ENCODE peak calls at places on chromosomes 16 and 17, in five cellular contexts. P is epithelial cell of esophagus, L is dorsolateral prefrontal cortex, O is NCI-H1694 treated with DMSO at 0.1 percent for 48 hours, D is NCI-H1105 treated with DMSO at 0.1 percent for 48 hours. T is an unnamed sample.

GRCh38 chr17:71740866-71741265 is 380.0 kb upstream of the SOX9 start:
- DNase-seq in D (no peak), P (no peak), O (no peak), L (no peak), T (no peak)

GRCh38 chr16:30122621-30123160 is 329 bp downstream of the MAPK3 start:
- DNase-seq in L (no peak), O (no peak), P (no peak), D (no peak), T (peak; percentile 9)

GRCh38 chr16:78607465-78607864 is 508.0 kb downstream of the WWOX start:
- DNase-seq in O (no peak), D (no peak), P (peak; percentile 27), L (no peak), T (no peak)

GRCh38 chr17:46192211-46192483 is 1.1 kb downstream of the KANSL1 start:
- DNase-seq in L (no peak), D (no peak), O (no peak), P (no peak), T (no peak)

GRCh38 chr17:66952681-66953638 is 11.5 kb upstream of the CACNG4 start:
- DNase-seq in D (no peak), O (no peak), P (no peak), L (no peak), T (no peak)

GRCh38 chr17:79666111-79666510 is 55.3 kb upstream of the RBFOX3 start:
- DNase-seq in O (no peak), P (no peak), D (no peak), L (no peak), T (no peak)

GRCh38 chr17:60604686-60605334 is 4.8 kb downstream of the PPM1D start:
- DNase-seq in P (peak; percentile 75), O (peak; percentile 31), L (no peak), D (no peak), T (peak; percentile 90)

GRCh38 chr17:82517230-82517865 is 2.2 kb upstream of the FOXK2 start:
- DNase-seq in O (no peak), L (no peak), P (peak; percentile 61), D (no peak), T (no peak)

GRCh38 chr17:50268632-50269287 is 5.5 kb upstream of the TMEM92 start:
- DNase-seq in L (peak; percentile 25), O (no peak), D (no peak), P (no peak), T (no peak)

GRCh38 chr17:2058521-2059124 is 3.7 kb downstream of the HIC1 start:
- DNase-seq in O (no peak), L (no peak), D (no peak), P (peak; percentile 70), T (no peak)

GRCh38 chr17:77410470-77410869 is 269.7 kb downstream of the SEC14L1 start:
- DNase-seq in O (no peak), D (no peak), P (no peak), L (no peak), T (no peak)

GRCh38 chr16:83675136-83675535 is 132.6 kb upstream of the HSBP1 start:
- DNase-seq in P (no peak), O (no peak), D (no peak), L (no peak), T (peak; percentile 27)

GRCh38 chr16:68073902-68074760 is 11.0 kb upstream of the NFATC3 start:
- DNase-seq in D (no peak), P (no peak), L (no peak), O (no peak), T (no peak)

GRCh38 chr16:74226361-74226979 is 70.1 kb upstream of the PSMD7 start:
- DNase-seq in D (no peak), P (peak; percentile 3), L (no peak), O (peak; percentile 71), T (peak; percentile 2)

GRCh38 chr16:89540557-89540956 is 19.9 kb upstream of the RPL13 start:
- DNase-seq in L (no peak), P (no peak), O (no peak), D (no peak), T (no peak)

GRCh38 chr16:5072334-5073278 is 963 bp downstream of the ALG1 start:
- DNase-seq in D (no peak), L (no peak), O (no peak), P (no peak), T (peak; percentile 13)

GRCh38 chr17:28055546-28056275 is 13.2 kb downstream of the NLK start:
- DNase-seq in L (no peak), O (no peak), P (no peak), D (no peak), T (no peak)

GRCh38 chr16:3980311-3981111 is 100.0 kb upstream of the CREBBP start:
- DNase-seq in O (no peak), L (no peak), D (peak; percentile 0), P (peak; percentile 31), T (no peak)

T was measured in G401.